ENCODE peak calls at places on chromosomes 13 and 19, in four cellular contexts. Z is heart left ventricle, Y is adrenal gland, N is brain microvascular endothelial cell. D is an unnamed sample.

GRCh38 chr19:5907216-5907615 is 2.5 kb downstream of the VMAC start:
- DNase-seq in Z (no peak), Y (no peak), N (no peak), D (no peak)

GRCh38 chr19:2727640-2727944 is 6.4 kb upstream of the DIRAS1 start:
- DNase-seq in Z (no peak), N (no peak), Y (no peak), D (no peak)

GRCh38 chr13:98783856-98784478 is 31.5 kb upstream of the SLC15A1 start:
- DNase-seq in N (no peak), Z (no peak), Y (no peak), D (no peak)

GRCh38 chr13:20363604-20364003 is 131.5 kb upstream of the GJB6 start:
- DNase-seq in N (no peak), Z (no peak), Y (no peak), D (no peak)

GRCh38 chr13:75038315-75038881 is 443.6 kb downstream of the TBC1D4 start:
- DNase-seq in N (no peak), Z (no peak), Y (no peak), D (no peak)

GRCh38 chr19:7191946-7192691 is 102.1 kb downstream of the INSR start:
- DNase-seq in Z (no peak), N (no peak), Y (no peak), D (peak; percentile 52)

GRCh38 chr13:30119476-30119875 is 187.9 kb downstream of the KATNAL1 start:
- DNase-seq in N (no peak), Z (no peak), Y (no peak), D (no peak)

GRCh38 chr13:73422973-73423372 is 364.2 kb downstream of the KLF5 start:
- DNase-seq in Z (no peak), N (no peak), Y (no peak), D (no peak)

GRCh38 chr19:20334760-20335159 is 167.7 kb downstream of the ZNF486 start:
- DNase-seq in Y (no peak), N (no peak), Z (no peak), D (no peak)

GRCh38 chr13:72383646-72384045 is 343.8 kb downstream of the MZT1 start:
- DNase-seq in Y (no peak), Z (no peak), N (no peak), D (no peak)

GRCh38 chr13:72379581-72379980 is 347.8 kb downstream of the MZT1 start:
- DNase-seq in Y (no peak), N (peak; percentile 68), Z (no peak), D (no peak)

GRCh38 chr13:72384879-72385278 is 342.6 kb downstream of the MZT1 start:
- DNase-seq in Y (peak; percentile 58), N (peak; percentile 60), Z (no peak), D (no peak)

GRCh38 chr13:72386138-72386684 is 341.2 kb downstream of the MZT1 start:
- DNase-seq in Z (no peak), Y (no peak), N (no peak), D (no peak)

GRCh38 chr13:72384186-72384823 is 343.1 kb downstream of the MZT1 start:
- DNase-seq in Z (no peak), N (no peak), Y (no peak), D (no peak)
- TF ChIP-seq CTCF in Z (no peak), N (no peak), Y (no peak), D (no peak)

DNA sequence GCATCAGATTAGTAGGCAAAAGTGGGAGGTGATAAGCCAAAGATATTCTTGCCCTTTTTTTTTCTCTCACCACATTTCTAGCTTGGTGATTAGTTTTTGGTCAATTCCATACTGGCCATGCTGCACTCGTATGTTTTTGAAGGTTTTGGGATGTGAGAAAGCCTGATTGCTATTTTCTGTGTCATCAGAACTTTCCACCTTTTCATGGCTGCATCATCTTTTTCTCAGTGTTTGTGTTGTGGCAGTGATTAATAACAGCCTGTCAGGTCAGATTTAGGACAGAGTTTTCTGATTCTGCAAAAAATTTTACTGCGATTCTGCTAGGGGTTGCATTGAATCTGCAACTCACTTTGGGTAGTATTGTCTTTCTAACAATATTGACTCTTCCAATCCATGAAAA is 32.9 kb downstream of the PSG1 start:
- DNase-seq in Y (no peak), Z (no peak), N (peak; percentile 35), D (no peak)
- TF ChIP-seq CTCF in Y (no peak), Z (no peak), N (no peak), D (no peak)

GRCh38 chr19:50333235-50333736 is 4.1 kb upstream of the KCNC3 start:
- DNase-seq in Y (peak; percentile 88), Z (peak; percentile 94), N (peak; percentile 81), D (peak; percentile 83)
- TF ChIP-seq CTCF in Y (no peak), Z (no peak), N (no peak), D (no peak)

DNA sequence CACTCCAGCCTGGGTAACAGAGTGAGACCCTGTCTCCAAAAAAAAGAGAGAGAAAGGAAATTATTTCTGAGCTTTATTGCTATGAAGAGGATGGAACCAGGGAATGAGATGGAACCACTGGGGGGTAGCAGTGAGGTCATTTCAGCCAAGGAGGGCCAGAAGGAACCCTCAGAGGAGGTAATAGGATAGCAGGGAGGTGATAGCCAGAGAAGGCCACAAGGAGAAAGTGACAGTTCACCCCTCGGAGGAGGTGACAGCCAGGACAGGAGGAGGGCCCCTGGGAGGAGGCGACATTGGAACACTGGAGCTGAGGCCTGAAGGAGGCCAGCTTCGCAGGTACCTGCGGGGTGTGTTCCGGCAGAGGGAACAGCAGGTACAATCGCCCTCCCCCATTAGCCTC is 695 bp upstream of the PGPEP1 start:
- DNase-seq in Y (no peak), Z (no peak), N (no peak), D (no peak)
- TF ChIP-seq CTCF in Y (no peak), Z (no peak), N (peak; percentile 61), D (peak; percentile 37)

GRCh38 chr13:97749174-97749573 is 204.3 kb upstream of the IPO5 start:
- DNase-seq in N (no peak), Z (no peak), Y (no peak), D (no peak)
- TF ChIP-seq CTCF in N (peak; percentile 33), Z (no peak), Y (no peak), D (peak; percentile 5)

GRCh38 chr19:11451942-11452813 is 16.7 kb downstream of the PRKCSH start:
- DNase-seq in Z (no peak), Y (no peak), N (no peak), D (peak; percentile 78)
- TF ChIP-seq CTCF in Z (no peak), Y (no peak), N (peak; percentile 55), D (peak; percentile 19)

GRCh38 chr13:113819731-113820715 is 43.9 kb downstream of the GAS6 start:
- DNase-seq in Y (no peak), Z (no peak), N (no peak), D (no peak)
- TF ChIP-seq CTCF in Y (no peak), Z (no peak), N (no peak), D (no peak)

GRCh38 chr13:40211586-40211968 is 454.9 kb downstream of the FOXO1 start:
- DNase-seq in Y (no peak), Z (no peak), N (no peak), D (no peak)
- TF ChIP-seq CTCF in Y (no peak), Z (no peak), N (peak; percentile 15), D (no peak)

GRCh38 chr19:21569497-21569870 is 64.1 kb downstream of the ZNF429 start:
- DNase-seq in N (no peak), Y (no peak), Z (no peak), D (no peak)

GRCh38 chr19:21574607-21575006 is 69.2 kb downstream of the ZNF429 start:
- DNase-seq in Z (no peak), N (no peak), Y (no peak), D (no peak)

GRCh38 chr19:21566073-21566472 is 60.7 kb downstream of the ZNF429 start:
- DNase-seq in Z (no peak), Y (no peak), N (no peak), D (no peak)

GRCh38 chr19:21568816-21569496 is 63.6 kb downstream of the ZNF429 start:
- DNase-seq in N (peak; percentile 0), Z (peak; percentile 91), Y (peak; percentile 90), D (peak; percentile 43)

GRCh38 chr19:21571316-21571715 is 65.9 kb downstream of the ZNF429 start:
- DNase-seq in Y (no peak), Z (no peak), N (no peak), D (no peak)
- TF ChIP-seq CTCF in Y (no peak), Z (no peak), N (no peak), D (no peak)

DNA sequence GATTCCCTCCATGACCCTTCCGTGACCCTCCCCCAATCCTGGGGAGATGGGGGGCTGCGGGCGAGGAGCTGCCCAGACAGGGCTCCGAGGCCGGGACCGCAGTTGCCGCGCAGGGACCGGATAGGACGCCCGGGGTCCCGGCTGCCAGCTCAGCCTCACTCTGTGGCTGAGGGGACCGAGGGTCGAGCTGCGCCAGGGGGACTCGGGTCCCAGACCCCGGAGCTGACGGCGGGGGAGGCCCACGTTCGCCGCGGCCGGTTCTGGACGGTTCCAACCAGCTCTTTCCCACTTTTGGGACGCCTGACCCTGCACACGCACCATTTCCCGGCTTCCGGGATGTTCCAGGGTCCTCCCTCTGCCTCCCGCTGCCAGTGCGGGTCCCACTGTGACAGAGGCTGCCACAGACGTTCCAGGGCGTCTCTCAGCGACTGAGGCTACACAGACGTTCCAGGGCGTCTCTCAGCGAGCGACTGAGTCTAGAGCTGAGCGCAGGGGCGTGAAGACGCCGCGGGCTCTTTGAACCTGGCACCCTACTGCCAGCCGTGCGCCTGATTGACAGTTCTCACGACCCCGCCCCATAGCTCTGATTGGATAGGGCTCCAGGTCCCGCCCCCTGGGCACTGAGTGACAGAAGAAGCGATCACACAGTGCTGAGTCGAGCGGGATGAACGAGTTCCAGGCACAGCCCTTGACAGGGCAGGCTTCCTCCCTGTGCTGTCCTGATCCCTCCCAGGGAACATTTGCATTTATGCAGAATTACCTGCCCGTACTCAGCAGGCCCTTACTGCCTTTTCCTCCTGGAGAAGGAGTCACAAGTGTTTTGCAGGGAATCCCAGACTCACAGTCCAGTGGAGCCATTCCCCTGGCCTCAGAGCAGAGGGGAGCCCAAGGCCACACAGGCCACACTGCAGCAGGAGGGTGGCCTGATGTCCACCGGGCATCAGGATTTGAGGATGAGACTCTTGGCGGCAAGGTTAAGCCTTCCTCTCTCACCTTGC is at the start of gene ZNF563:
- DNase-seq in N (peak; percentile 91), Y (peak; percentile 99), Z (peak; percentile 98), D (peak; percentile 94)
- TF ChIP-seq CTCF in N (no peak), Y (no peak), Z (no peak), D (no peak)